ENCODE peak calls at places on chromosomes 6 and 20, in nine cellular contexts. One of them, this sample, is unnamed.

GRCh38 chr6:116036075-116036773 is 24.5 kb downstream of the FRK start:
- DNase-seq in foreskin fibroblast: no peak
- DNase-seq in B cell: no peak
- DNase-seq in fibroblast of lung: peak
- DNase-seq in Peyer's patch: no peak
- DNase-seq in MCF 10A: no peak
- DNase-seq in cardiac fibroblast: no peak
- DNase-seq in fibroblast of the aortic adventitia: no peak
- DNase-seq in epithelial cell of esophagus: no peak
- DNase-seq in this sample: no peak

GRCh38 chr6:163338671-163339405 is 75.7 kb upstream of the QKI start:
- DNase-seq in foreskin fibroblast: peak
- DNase-seq in B cell: no peak
- DNase-seq in fibroblast of lung: peak
- DNase-seq in Peyer's patch: no peak
- DNase-seq in MCF 10A: no peak
- DNase-seq in cardiac fibroblast: peak
- DNase-seq in fibroblast of the aortic adventitia: peak
- DNase-seq in epithelial cell of esophagus: peak
- DNase-seq in this sample: no peak

GRCh38 chr6:9292975-9293374 is 857.6 kb upstream of the SLC35B3 start:
- DNase-seq in foreskin fibroblast: no peak
- DNase-seq in B cell: no peak
- DNase-seq in fibroblast of lung: peak
- DNase-seq in Peyer's patch: no peak
- DNase-seq in MCF 10A: no peak
- DNase-seq in cardiac fibroblast: peak
- DNase-seq in fibroblast of the aortic adventitia: peak
- DNase-seq in epithelial cell of esophagus: no peak
- DNase-seq in this sample: no peak

GRCh38 chr20:47950103-47950502 is 164.8 kb upstream of the SULF2 start:
- DNase-seq in foreskin fibroblast: no peak
- DNase-seq in B cell: no peak
- DNase-seq in fibroblast of lung: peak
- DNase-seq in Peyer's patch: no peak
- DNase-seq in MCF 10A: peak
- DNase-seq in cardiac fibroblast: peak
- DNase-seq in fibroblast of the aortic adventitia: no peak
- DNase-seq in epithelial cell of esophagus: peak
- DNase-seq in this sample: no peak

GRCh38 chr20:4814696-4815252 is 93.1 kb downstream of the PRND start:
- DNase-seq in foreskin fibroblast: no peak
- DNase-seq in B cell: peak
- DNase-seq in fibroblast of lung: no peak
- DNase-seq in Peyer's patch: peak
- DNase-seq in MCF 10A: no peak
- DNase-seq in cardiac fibroblast: no peak
- DNase-seq in fibroblast of the aortic adventitia: no peak
- DNase-seq in epithelial cell of esophagus: no peak
- DNase-seq in this sample: peak

GRCh38 chr6:20350215-20350614 is 51.5 kb upstream of the E2F3 start:
- DNase-seq in foreskin fibroblast: peak
- DNase-seq in B cell: no peak
- DNase-seq in fibroblast of lung: peak
- DNase-seq in Peyer's patch: no peak
- DNase-seq in MCF 10A: no peak
- DNase-seq in cardiac fibroblast: peak
- DNase-seq in fibroblast of the aortic adventitia: no peak
- DNase-seq in epithelial cell of esophagus: peak
- DNase-seq in this sample: no peak

GRCh38 chr6:21437583-21437982 is 156.0 kb upstream of the SOX4 start:
- DNase-seq in foreskin fibroblast: no peak
- DNase-seq in B cell: no peak
- DNase-seq in fibroblast of lung: peak
- DNase-seq in Peyer's patch: no peak
- DNase-seq in MCF 10A: no peak
- DNase-seq in cardiac fibroblast: no peak
- DNase-seq in fibroblast of the aortic adventitia: no peak
- DNase-seq in epithelial cell of esophagus: no peak
- DNase-seq in this sample: no peak

GRCh38 chr6:164807125-164807524 is 502.3 kb downstream of the C6orf118 start:
- DNase-seq in foreskin fibroblast: no peak
- DNase-seq in B cell: no peak
- DNase-seq in fibroblast of lung: no peak
- DNase-seq in Peyer's patch: no peak
- DNase-seq in MCF 10A: no peak
- DNase-seq in cardiac fibroblast: no peak
- DNase-seq in fibroblast of the aortic adventitia: no peak
- DNase-seq in epithelial cell of esophagus: no peak
- DNase-seq in this sample: no peak

DNA sequence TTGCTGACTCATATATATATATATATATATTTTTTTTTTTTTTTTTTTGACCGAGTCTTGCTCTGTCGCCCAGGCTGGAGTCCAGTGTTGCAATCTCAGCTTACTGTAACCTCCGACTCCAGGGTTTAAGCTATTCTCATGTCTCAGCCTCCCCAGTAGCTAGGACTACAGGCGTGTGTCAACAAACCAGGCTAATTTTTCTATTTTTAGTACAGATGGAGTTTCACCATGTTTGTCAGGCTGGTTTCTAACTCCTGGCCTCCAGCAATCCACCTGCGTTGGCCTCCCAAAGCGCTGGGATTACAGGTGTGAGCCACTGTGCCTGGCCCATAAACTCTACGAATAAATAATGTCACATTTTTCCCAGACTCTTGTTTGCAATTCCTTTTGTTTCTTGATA is 4.8 kb downstream of the LRP11 start:
- DNase-seq in foreskin fibroblast: no peak
- DNase-seq in B cell: no peak
- DNase-seq in fibroblast of lung: peak
- DNase-seq in Peyer's patch: no peak
- DNase-seq in MCF 10A: peak
- DNase-seq in cardiac fibroblast: peak
- DNase-seq in fibroblast of the aortic adventitia: peak
- DNase-seq in epithelial cell of esophagus: peak
- DNase-seq in this sample: no peak
- TF ChIP-seq CTCF in foreskin fibroblast: no peak
- TF ChIP-seq CTCF in B cell: no peak
- TF ChIP-seq CTCF in fibroblast of lung: no peak
- TF ChIP-seq CTCF in Peyer's patch: no peak
- TF ChIP-seq CTCF in MCF 10A: no peak
- TF ChIP-seq CTCF in cardiac fibroblast: no peak
- TF ChIP-seq CTCF in fibroblast of the aortic adventitia: no peak
- TF ChIP-seq CTCF in epithelial cell of esophagus: no peak
- TF ChIP-seq CTCF in this sample: no peak

GRCh38 chr6:146891615-146892265 is 293.0 kb downstream of the ADGB start:
- DNase-seq in foreskin fibroblast: no peak
- DNase-seq in B cell: no peak
- DNase-seq in fibroblast of lung: peak
- DNase-seq in Peyer's patch: no peak
- DNase-seq in MCF 10A: no peak
- DNase-seq in cardiac fibroblast: no peak
- DNase-seq in fibroblast of the aortic adventitia: peak
- DNase-seq in epithelial cell of esophagus: no peak
- DNase-seq in this sample: no peak

GRCh38 chr6:146889303-146889702 is 290.5 kb downstream of the ADGB start:
- DNase-seq in foreskin fibroblast: no peak
- DNase-seq in B cell: no peak
- DNase-seq in fibroblast of lung: no peak
- DNase-seq in Peyer's patch: no peak
- DNase-seq in MCF 10A: no peak
- DNase-seq in cardiac fibroblast: no peak
- DNase-seq in fibroblast of the aortic adventitia: no peak
- DNase-seq in epithelial cell of esophagus: no peak
- DNase-seq in this sample: no peak

GRCh38 chr6:146890172-146890571 is 291.4 kb downstream of the ADGB start:
- DNase-seq in foreskin fibroblast: no peak
- DNase-seq in B cell: no peak
- DNase-seq in fibroblast of lung: no peak
- DNase-seq in Peyer's patch: no peak
- DNase-seq in MCF 10A: no peak
- DNase-seq in cardiac fibroblast: no peak
- DNase-seq in fibroblast of the aortic adventitia: no peak
- DNase-seq in epithelial cell of esophagus: no peak
- DNase-seq in this sample: no peak

GRCh38 chr6:146892283-146892612 is 293.5 kb downstream of the ADGB start:
- DNase-seq in foreskin fibroblast: no peak
- DNase-seq in B cell: no peak
- DNase-seq in fibroblast of lung: no peak
- DNase-seq in Peyer's patch: no peak
- DNase-seq in MCF 10A: no peak
- DNase-seq in cardiac fibroblast: no peak
- DNase-seq in fibroblast of the aortic adventitia: no peak
- DNase-seq in epithelial cell of esophagus: no peak
- DNase-seq in this sample: no peak

DNA sequence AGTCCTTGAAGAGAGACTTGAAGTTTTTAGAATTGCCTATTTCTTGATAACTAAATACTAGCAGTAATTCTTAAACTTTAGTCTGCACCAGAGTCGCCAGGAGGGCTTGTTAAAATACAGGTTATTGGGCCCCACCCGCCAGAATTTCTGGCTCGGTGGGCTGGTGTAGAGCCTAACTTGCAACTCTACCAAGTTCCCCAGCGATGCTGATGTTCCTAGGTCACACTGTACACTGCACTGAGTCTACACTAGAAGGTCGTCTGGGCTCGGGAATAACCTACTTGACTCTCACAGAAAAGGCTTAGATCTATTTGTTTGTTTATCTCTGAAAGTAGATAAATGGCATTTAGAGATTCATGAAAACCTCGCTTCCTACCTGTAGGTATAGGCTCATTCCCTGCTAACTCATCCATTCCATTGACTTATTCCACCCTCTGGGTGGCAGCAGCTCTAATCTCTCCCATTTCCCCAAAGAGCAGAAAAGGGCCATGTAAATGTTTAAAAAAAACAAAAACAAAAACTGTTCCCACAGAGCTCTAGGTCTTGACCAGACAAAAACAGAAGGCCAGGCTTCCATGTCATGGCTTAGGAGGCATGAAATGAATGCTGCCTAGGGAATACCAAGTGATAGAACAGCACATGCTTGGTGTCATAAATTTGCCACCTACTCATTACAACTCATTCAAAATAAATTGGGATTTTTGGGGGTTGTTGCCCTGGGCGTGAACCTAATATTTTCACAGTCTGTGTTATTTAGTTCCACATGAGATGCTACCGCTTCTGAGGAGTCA is 292.1 kb downstream of the ADGB start:
- DNase-seq in foreskin fibroblast: no peak
- DNase-seq in B cell: no peak
- DNase-seq in fibroblast of lung: peak
- DNase-seq in Peyer's patch: no peak
- DNase-seq in MCF 10A: no peak
- DNase-seq in cardiac fibroblast: no peak
- DNase-seq in fibroblast of the aortic adventitia: peak
- DNase-seq in epithelial cell of esophagus: no peak
- DNase-seq in this sample: no peak
- TF ChIP-seq CTCF in foreskin fibroblast: no peak
- TF ChIP-seq CTCF in B cell: no peak
- TF ChIP-seq CTCF in fibroblast of lung: peak
- TF ChIP-seq CTCF in Peyer's patch: no peak
- TF ChIP-seq CTCF in MCF 10A: no peak
- TF ChIP-seq CTCF in cardiac fibroblast: no peak
- TF ChIP-seq CTCF in fibroblast of the aortic adventitia: no peak
- TF ChIP-seq CTCF in epithelial cell of esophagus: peak
- TF ChIP-seq CTCF in this sample: no peak

DNA sequence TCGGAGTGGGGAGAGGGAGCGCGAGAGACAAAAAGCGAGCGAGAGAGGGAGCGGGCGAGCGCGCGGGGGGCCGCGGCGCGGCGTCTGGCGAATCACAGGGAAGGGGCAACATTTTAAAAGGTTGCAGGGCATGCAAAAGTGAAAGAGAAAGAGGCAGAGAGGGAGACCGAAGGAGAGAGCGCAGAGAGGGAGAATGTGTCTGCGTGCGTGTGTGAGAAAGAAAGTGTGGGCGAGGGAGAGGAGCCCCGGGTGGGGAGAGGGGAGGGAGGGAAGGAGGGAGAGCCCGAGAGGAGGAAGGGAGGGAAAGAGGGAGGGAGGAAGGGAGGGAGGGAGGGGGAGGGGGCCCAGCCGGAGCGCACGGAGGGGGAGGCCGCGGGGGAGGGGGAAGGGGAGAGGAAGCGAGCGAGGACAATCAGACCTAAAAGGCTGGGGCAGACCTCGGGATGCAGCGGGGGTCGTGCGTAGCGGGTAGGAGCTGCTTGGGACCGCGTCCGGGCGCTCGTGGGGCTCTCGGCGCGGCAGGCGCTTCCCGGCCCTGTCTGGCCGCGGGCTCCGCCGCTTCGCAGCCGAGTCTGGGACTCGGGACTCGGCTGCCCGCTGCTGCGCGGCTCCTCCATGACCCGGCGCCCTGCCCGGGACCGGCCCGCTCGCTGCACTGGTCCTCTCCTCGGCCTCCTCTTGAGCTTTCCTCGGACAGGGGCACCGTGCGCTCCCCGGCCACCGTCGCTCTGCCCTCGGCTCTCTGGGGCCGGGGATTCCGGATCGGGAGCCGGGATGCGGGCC is 2.5 kb downstream of the TFAP2A start:
- DNase-seq in foreskin fibroblast: peak
- DNase-seq in B cell: peak
- DNase-seq in fibroblast of lung: peak
- DNase-seq in Peyer's patch: no peak
- DNase-seq in MCF 10A: peak
- DNase-seq in cardiac fibroblast: peak
- DNase-seq in fibroblast of the aortic adventitia: peak
- DNase-seq in epithelial cell of esophagus: peak
- DNase-seq in this sample: peak
- TF ChIP-seq CTCF in foreskin fibroblast: no peak
- TF ChIP-seq CTCF in B cell: no peak
- TF ChIP-seq CTCF in fibroblast of lung: no peak
- TF ChIP-seq CTCF in Peyer's patch: no peak
- TF ChIP-seq CTCF in MCF 10A: no peak
- TF ChIP-seq CTCF in cardiac fibroblast: no peak
- TF ChIP-seq CTCF in fibroblast of the aortic adventitia: no peak
- TF ChIP-seq CTCF in epithelial cell of esophagus: no peak
- TF ChIP-seq CTCF in this sample: no peak

GRCh38 chr6:79431469-79431868 is 105.8 kb downstream of the LCA5 start:
- DNase-seq in foreskin fibroblast: no peak
- DNase-seq in B cell: no peak
- DNase-seq in fibroblast of lung: no peak
- DNase-seq in Peyer's patch: no peak
- DNase-seq in MCF 10A: no peak
- DNase-seq in cardiac fibroblast: no peak
- DNase-seq in fibroblast of the aortic adventitia: no peak
- DNase-seq in epithelial cell of esophagus: peak
- DNase-seq in this sample: no peak
- TF ChIP-seq CTCF in foreskin fibroblast: peak
- TF ChIP-seq CTCF in B cell: no peak
- TF ChIP-seq CTCF in fibroblast of lung: no peak
- TF ChIP-seq CTCF in Peyer's patch: peak
- TF ChIP-seq CTCF in MCF 10A: no peak
- TF ChIP-seq CTCF in cardiac fibroblast: peak
- TF ChIP-seq CTCF in fibroblast of the aortic adventitia: no peak
- TF ChIP-seq CTCF in epithelial cell of esophagus: peak
- TF ChIP-seq CTCF in this sample: no peak

GRCh38 chr20:11917663-11918062 is at the start of gene BTBD3:
- DNase-seq in foreskin fibroblast: peak
- DNase-seq in B cell: no peak
- DNase-seq in fibroblast of lung: peak
- DNase-seq in Peyer's patch: peak
- DNase-seq in MCF 10A: no peak
- DNase-seq in cardiac fibroblast: peak
- DNase-seq in fibroblast of the aortic adventitia: peak
- DNase-seq in epithelial cell of esophagus: peak
- DNase-seq in this sample: peak
- TF ChIP-seq CTCF in foreskin fibroblast: no peak
- TF ChIP-seq CTCF in B cell: no peak
- TF ChIP-seq CTCF in fibroblast of lung: no peak
- TF ChIP-seq CTCF in Peyer's patch: no peak
- TF ChIP-seq CTCF in MCF 10A: no peak
- TF ChIP-seq CTCF in cardiac fibroblast: peak
- TF ChIP-seq CTCF in fibroblast of the aortic adventitia: no peak
- TF ChIP-seq CTCF in epithelial cell of esophagus: no peak
- TF ChIP-seq CTCF in this sample: no peak

GRCh38 chr6:37538107-37538506 is 38.4 kb upstream of the CCDC167 start:
- DNase-seq in foreskin fibroblast: no peak
- DNase-seq in B cell: no peak
- DNase-seq in fibroblast of lung: no peak
- DNase-seq in Peyer's patch: no peak
- DNase-seq in MCF 10A: peak
- DNase-seq in cardiac fibroblast: no peak
- DNase-seq in fibroblast of the aortic adventitia: no peak
- DNase-seq in epithelial cell of esophagus: peak
- DNase-seq in this sample: peak
- TF ChIP-seq CTCF in foreskin fibroblast: peak
- TF ChIP-seq CTCF in B cell: no peak
- TF ChIP-seq CTCF in fibroblast of lung: peak
- TF ChIP-seq CTCF in Peyer's patch: peak
- TF ChIP-seq CTCF in MCF 10A: peak
- TF ChIP-seq CTCF in cardiac fibroblast: peak
- TF ChIP-seq CTCF in fibroblast of the aortic adventitia: peak
- TF ChIP-seq CTCF in epithelial cell of esophagus: peak
- TF ChIP-seq CTCF in this sample: peak